ENCODE peak calls at places on chromosomes 3 and 15, in eight cellular contexts. U is uterus, X is fibroblast of mammary gland, Y is osteoblast, N is HCT116, E is A549, I is HFF-Myc, T is neural progenitor cell. M is an unnamed sample.

GRCh38 chr15:40163657-40164416 is 3.0 kb downstream of the BUB1B start:
- DNase-seq in U (no peak), X (no peak), Y (no peak), N (no peak), E (no peak), I (no peak), T (no peak), M (no peak)

GRCh38 chr15:96338772-96339661 is 8.5 kb downstream of the NR2F2 start:
- DNase-seq in U (no peak), X (peak), Y (peak), N (no peak), E (no peak), I (no peak), T (peak), M (no peak)

GRCh38 chr15:29121907-29122306 is 147.7 kb downstream of the NSMCE3 start:
- DNase-seq in U (no peak), X (no peak), Y (no peak), N (no peak), E (no peak), I (no peak), T (no peak), M (no peak)

GRCh38 chr3:191355406-191355805 is 25.1 kb upstream of the UTS2B start:
- DNase-seq in U (no peak), X (no peak), Y (no peak), N (no peak), E (no peak), I (no peak), T (no peak), M (no peak)

GRCh38 chr3:146065573-146066006 is 95.4 kb downstream of the PLOD2 start:
- DNase-seq in U (no peak), X (peak), Y (no peak), N (peak), E (no peak), I (peak), T (peak), M (peak)

GRCh38 chr3:119911748-119912147 is 129.8 kb downstream of the NR1I2 start:
- DNase-seq in U (no peak), X (no peak), Y (no peak), N (no peak), E (no peak), I (no peak), T (no peak), M (no peak)

GRCh38 chr3:62870321-62870720 is 4.9 kb downstream of the CADPS start:
- DNase-seq in U (no peak), X (peak), Y (peak), N (no peak), E (no peak), I (no peak), T (no peak), M (peak)

GRCh38 chr3:177679568-177680441 is 482.5 kb upstream of the TBL1XR1 start:
- DNase-seq in U (peak), X (peak), Y (peak), N (no peak), E (no peak), I (no peak), T (peak), M (peak)

GRCh38 chr3:123143669-123144411 is 57.9 kb upstream of the SEC22A start:
- DNase-seq in U (no peak), X (peak), Y (no peak), N (no peak), E (no peak), I (no peak), T (peak), M (peak)

GRCh38 chr3:188003188-188004171 is 150.5 kb upstream of the LPP start:
- DNase-seq in U (no peak), X (no peak), Y (no peak), N (no peak), E (peak), I (no peak), T (no peak), M (no peak)

GRCh38 chr3:27914199-27914598 is 192.1 kb upstream of the EOMES start:
- DNase-seq in U (no peak), X (peak), Y (peak), N (no peak), E (no peak), I (no peak), T (peak), M (peak)

GRCh38 chr15:69505906-69506305 is 53.3 kb downstream of the RPLP1 start:
- DNase-seq in U (no peak), X (no peak), Y (no peak), N (no peak), E (no peak), I (no peak), T (no peak), M (no peak)

GRCh38 chr3:148873928-148874326 is 8.8 kb downstream of the CPA3 start:
- DNase-seq in U (no peak), X (no peak), Y (no peak), N (no peak), E (no peak), I (no peak), T (no peak), M (no peak)

GRCh38 chr3:32571192-32571485 is 481 bp upstream of the DYNC1LI1 start:
- DNase-seq in U (no peak), X (no peak), Y (no peak), N (no peak), E (no peak), I (no peak), T (no peak), M (no peak)

DNA sequence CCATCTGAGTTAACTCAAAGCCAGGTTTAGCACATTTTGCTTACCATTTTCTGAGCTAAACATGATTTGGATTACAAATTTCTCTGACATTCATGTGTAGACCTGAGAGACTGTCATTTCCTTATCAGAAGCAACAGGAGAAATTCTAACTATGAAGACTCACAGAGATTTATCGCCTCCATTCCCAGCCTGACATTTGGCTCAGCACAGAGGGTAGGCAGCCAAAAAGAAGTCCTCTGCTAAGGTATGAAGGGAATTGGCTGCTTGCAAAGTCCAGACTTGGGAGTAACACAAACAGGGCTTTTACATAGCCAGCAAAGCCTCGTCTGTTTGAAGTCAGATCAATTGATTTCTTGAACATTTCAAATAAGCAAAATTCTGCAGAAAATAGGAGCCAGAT is 57.1 kb upstream of the CMSS1 start:
- DNase-seq in U (peak), X (no peak), Y (no peak), N (no peak), E (no peak), I (no peak), T (no peak), M (peak)
- H3K4me3 ChIP-seq in U (no peak), X (no peak), Y (no peak), N (no peak), E (no peak), I (no peak), T (no peak), M (no peak)

DNA sequence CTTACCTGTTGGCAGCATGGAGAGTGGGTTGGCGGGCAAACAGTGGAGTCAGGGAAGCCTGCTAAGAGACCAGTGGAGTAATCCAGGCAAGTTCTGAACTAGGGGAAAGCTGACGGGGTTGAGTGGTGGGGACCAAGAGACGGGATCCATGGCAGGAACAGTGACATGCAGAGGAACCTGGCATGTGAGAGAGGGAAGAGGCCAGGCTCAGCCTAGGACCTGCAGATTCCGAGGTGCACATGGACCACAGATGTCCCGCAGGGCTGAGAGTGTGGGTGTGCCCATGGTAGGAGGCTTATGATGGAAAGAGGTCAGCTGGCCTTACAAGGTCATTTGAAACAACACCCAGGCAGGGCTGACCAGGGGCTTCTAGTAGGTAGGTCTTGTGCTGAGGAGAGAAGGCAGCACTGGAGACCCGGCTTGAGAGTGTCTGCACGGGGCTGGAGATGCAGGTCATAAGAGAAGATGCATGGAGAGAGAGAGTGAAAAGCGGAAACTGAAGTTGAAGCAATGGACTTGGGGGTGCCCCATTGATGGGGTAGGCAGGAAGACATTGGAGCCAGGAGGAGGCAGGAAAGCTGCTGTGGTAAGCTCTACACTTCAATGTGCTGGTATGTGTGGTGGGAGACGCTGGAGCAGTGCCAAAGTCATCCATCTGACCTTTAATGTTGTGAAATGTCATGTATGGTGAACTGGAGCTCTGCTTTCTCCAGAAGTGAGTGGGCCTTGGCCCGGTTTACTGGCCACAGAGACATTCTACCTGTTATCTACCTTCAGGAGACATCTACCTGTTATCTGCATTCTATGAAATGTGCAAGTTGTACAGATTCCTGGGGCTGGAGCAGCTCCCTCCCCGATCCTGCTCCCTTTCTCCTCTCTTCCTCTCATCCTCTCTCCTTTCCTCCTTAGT is 4.6 kb downstream of the SPSB4 start:
- DNase-seq in U (no peak), X (no peak), Y (peak), N (no peak), E (no peak), I (no peak), T (no peak), M (no peak)
- H3K4me3 ChIP-seq in U (no peak), X (no peak), Y (no peak), N (no peak), E (no peak), I (no peak), T (no peak), M (no peak)

GRCh38 chr3:126476976-126477330 is 1.3 kb upstream of the ZXDC start:
- DNase-seq in U (no peak), X (no peak), Y (no peak), N (no peak), E (no peak), I (no peak), T (peak), M (no peak)
- H3K4me3 ChIP-seq in U (no peak), X (no peak), Y (no peak), N (peak), E (no peak), I (no peak), T (no peak), M (no peak)

DNA sequence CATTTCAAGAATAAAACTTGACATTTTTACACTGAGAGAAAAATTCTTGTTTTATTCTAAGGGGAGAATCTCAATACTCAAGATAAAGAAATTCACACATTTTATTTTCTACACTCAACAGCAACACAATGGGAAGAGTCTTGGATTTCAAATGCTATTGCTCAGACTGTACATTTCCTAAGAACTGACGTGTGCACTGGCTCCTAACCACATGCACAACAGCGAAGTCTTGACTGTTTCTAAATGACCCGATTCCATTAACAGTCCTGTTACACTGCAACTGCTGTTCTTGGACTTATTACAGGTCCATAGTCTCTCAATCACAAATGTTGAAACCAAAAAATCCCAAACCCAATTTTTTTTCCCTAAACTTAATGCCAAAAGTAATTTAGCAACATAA is 20.9 kb downstream of the ZXDC start:
- DNase-seq in U (no peak), X (peak), Y (no peak), N (no peak), E (no peak), I (no peak), T (no peak), M (no peak)
- H3K4me3 ChIP-seq in U (no peak), X (no peak), Y (no peak), N (no peak), E (no peak), I (no peak), T (no peak), M (no peak)

M was measured in AG10803.